ENCODE peak calls at places on chromosomes 6 and 20, in nine cellular contexts. One of them, this sample, is unnamed. For H3K4me1 and H3K9me3, the result is how much of the 10 kb centered on the place peaks cover.

GRCh38 chr6:166554316-166554715 is 32.2 kb downstream of the RAMACL start:
- DNase-seq in tibial nerve: no peak
- DNase-seq in esophagus squamous epithelium: no peak
- DNase-seq in hepatocyte: no peak
- DNase-seq in endodermal cell: peak
- DNase-seq in PC-3: no peak
- DNase-seq in ovary: no peak
- DNase-seq in gastrocnemius medialis: no peak
- DNase-seq in Panc1: no peak
- DNase-seq in this sample: no peak

GRCh38 chr6:132213732-132214131 is 187.5 kb downstream of the MOXD1 start:
- DNase-seq in tibial nerve: no peak
- DNase-seq in esophagus squamous epithelium: no peak
- DNase-seq in hepatocyte: no peak
- DNase-seq in endodermal cell: no peak
- DNase-seq in PC-3: no peak
- DNase-seq in ovary: no peak
- DNase-seq in gastrocnemius medialis: no peak
- DNase-seq in Panc1: no peak
- DNase-seq in this sample: no peak

GRCh38 chr6:133895573-133896343 is 6.8 kb downstream of the TCF21 start:
- DNase-seq in tibial nerve: no peak
- DNase-seq in esophagus squamous epithelium: no peak
- DNase-seq in hepatocyte: peak
- DNase-seq in endodermal cell: peak
- DNase-seq in PC-3: no peak
- DNase-seq in ovary: peak
- DNase-seq in gastrocnemius medialis: no peak
- DNase-seq in Panc1: no peak
- DNase-seq in this sample: no peak

GRCh38 chr6:132934496-132934895 is 120.1 kb downstream of the RPS12 start:
- DNase-seq in tibial nerve: no peak
- DNase-seq in esophagus squamous epithelium: no peak
- DNase-seq in hepatocyte: no peak
- DNase-seq in endodermal cell: no peak
- DNase-seq in PC-3: no peak
- DNase-seq in ovary: no peak
- DNase-seq in gastrocnemius medialis: no peak
- DNase-seq in Panc1: no peak
- DNase-seq in this sample: no peak

GRCh38 chr6:135985471-135985870 is 134.0 kb downstream of the PDE7B start:
- DNase-seq in tibial nerve: no peak
- DNase-seq in esophagus squamous epithelium: no peak
- DNase-seq in hepatocyte: no peak
- DNase-seq in endodermal cell: no peak
- DNase-seq in PC-3: no peak
- DNase-seq in ovary: no peak
- DNase-seq in gastrocnemius medialis: no peak
- DNase-seq in Panc1: no peak
- DNase-seq in this sample: no peak

GRCh38 chr6:161080263-161080970 is 88.8 kb downstream of the MAP3K4 start:
- DNase-seq in tibial nerve: no peak
- DNase-seq in esophagus squamous epithelium: no peak
- DNase-seq in hepatocyte: no peak
- DNase-seq in endodermal cell: no peak
- DNase-seq in PC-3: no peak
- DNase-seq in ovary: no peak
- DNase-seq in gastrocnemius medialis: no peak
- DNase-seq in Panc1: no peak
- DNase-seq in this sample: no peak

GRCh38 chr20:54555150-54555549 is 79.8 kb downstream of the DOK5 start:
- DNase-seq in tibial nerve: no peak
- DNase-seq in esophagus squamous epithelium: no peak
- DNase-seq in hepatocyte: no peak
- DNase-seq in endodermal cell: no peak
- DNase-seq in PC-3: no peak
- DNase-seq in ovary: no peak
- DNase-seq in gastrocnemius medialis: no peak
- DNase-seq in Panc1: no peak
- DNase-seq in this sample: no peak

GRCh38 chr20:50115591-50116367 is 2.8 kb upstream of the UBE2V1 start:
- DNase-seq in tibial nerve: peak
- DNase-seq in esophagus squamous epithelium: peak
- DNase-seq in hepatocyte: peak
- DNase-seq in endodermal cell: peak
- DNase-seq in PC-3: peak
- DNase-seq in ovary: peak
- DNase-seq in gastrocnemius medialis: peak
- DNase-seq in Panc1: peak
- DNase-seq in this sample: peak

GRCh38 chr6:99613705-99614429 is 7.2 kb downstream of the PRDM13 start:
- DNase-seq in tibial nerve: no peak
- DNase-seq in esophagus squamous epithelium: no peak
- DNase-seq in hepatocyte: peak
- DNase-seq in endodermal cell: peak
- DNase-seq in PC-3: no peak
- DNase-seq in ovary: no peak
- DNase-seq in gastrocnemius medialis: no peak
- DNase-seq in Panc1: no peak
- DNase-seq in this sample: no peak

GRCh38 chr6:71481021-71481420 is 192.4 kb downstream of the OGFRL1 start:
- DNase-seq in tibial nerve: no peak
- DNase-seq in esophagus squamous epithelium: no peak
- DNase-seq in hepatocyte: no peak
- DNase-seq in endodermal cell: no peak
- DNase-seq in PC-3: no peak
- DNase-seq in ovary: no peak
- DNase-seq in gastrocnemius medialis: no peak
- DNase-seq in Panc1: no peak
- DNase-seq in this sample: no peak

GRCh38 chr6:152096863-152097496 is 289.5 kb downstream of the ESR1 start:
- DNase-seq in tibial nerve: no peak
- DNase-seq in esophagus squamous epithelium: no peak
- DNase-seq in hepatocyte: no peak
- DNase-seq in endodermal cell: no peak
- DNase-seq in PC-3: peak
- DNase-seq in ovary: no peak
- DNase-seq in gastrocnemius medialis: no peak
- DNase-seq in Panc1: no peak
- DNase-seq in this sample: no peak

GRCh38 chr6:65170273-65170672 is 536.8 kb downstream of the EYS start:
- DNase-seq in tibial nerve: no peak
- DNase-seq in esophagus squamous epithelium: no peak
- DNase-seq in hepatocyte: no peak
- DNase-seq in endodermal cell: no peak
- DNase-seq in PC-3: peak
- DNase-seq in ovary: no peak
- DNase-seq in gastrocnemius medialis: no peak
- DNase-seq in Panc1: no peak
- DNase-seq in this sample: no peak

GRCh38 chr6:129029778-129030177 is 146.8 kb downstream of the LAMA2 start:
- DNase-seq in tibial nerve: no peak
- DNase-seq in esophagus squamous epithelium: no peak
- DNase-seq in hepatocyte: no peak
- DNase-seq in endodermal cell: no peak
- DNase-seq in PC-3: no peak
- DNase-seq in ovary: no peak
- DNase-seq in gastrocnemius medialis: no peak
- DNase-seq in Panc1: no peak
- DNase-seq in this sample: no peak

GRCh38 chr6:69796081-69796626 is 656 bp downstream of the LMBRD1 start:
- DNase-seq in tibial nerve: peak
- DNase-seq in esophagus squamous epithelium: no peak
- DNase-seq in hepatocyte: peak
- DNase-seq in endodermal cell: peak
- DNase-seq in PC-3: peak
- DNase-seq in ovary: no peak
- DNase-seq in gastrocnemius medialis: peak
- DNase-seq in Panc1: no peak
- DNase-seq in this sample: peak

GRCh38 chr6:5323979-5324378 is 62.7 kb downstream of the FARS2 start:
- DNase-seq in tibial nerve: no peak
- DNase-seq in esophagus squamous epithelium: no peak
- DNase-seq in hepatocyte: no peak
- DNase-seq in endodermal cell: no peak
- DNase-seq in PC-3: no peak
- DNase-seq in ovary: no peak
- DNase-seq in gastrocnemius medialis: no peak
- DNase-seq in Panc1: no peak
- DNase-seq in this sample: no peak

GRCh38 chr6:17907467-17908229 is 79.8 kb downstream of the KIF13A start:
- DNase-seq in tibial nerve: peak
- DNase-seq in esophagus squamous epithelium: peak
- DNase-seq in hepatocyte: peak
- DNase-seq in endodermal cell: no peak
- DNase-seq in PC-3: peak
- DNase-seq in ovary: no peak
- DNase-seq in gastrocnemius medialis: peak
- DNase-seq in Panc1: peak
- DNase-seq in this sample: peak

GRCh38 chr20:20465259-20465658 is 97.4 kb downstream of the INSM1 start:
- DNase-seq in tibial nerve: no peak
- DNase-seq in esophagus squamous epithelium: no peak
- DNase-seq in hepatocyte: no peak
- DNase-seq in endodermal cell: peak
- DNase-seq in PC-3: peak
- DNase-seq in ovary: no peak
- DNase-seq in gastrocnemius medialis: no peak
- DNase-seq in Panc1: no peak
- DNase-seq in this sample: no peak

GRCh38 chr6:100381111-100381510 is 83.6 kb downstream of the SIM1 start:
- DNase-seq in tibial nerve: no peak
- DNase-seq in esophagus squamous epithelium: no peak
- DNase-seq in hepatocyte: no peak
- DNase-seq in endodermal cell: no peak
- DNase-seq in PC-3: no peak
- DNase-seq in ovary: no peak
- DNase-seq in gastrocnemius medialis: no peak
- DNase-seq in Panc1: no peak
- DNase-seq in this sample: no peak

GRCh38 chr6:144153971-144154370 is 3.7 kb downstream of the STX11 start:
- DNase-seq in tibial nerve: no peak
- DNase-seq in esophagus squamous epithelium: no peak
- DNase-seq in hepatocyte: no peak
- DNase-seq in endodermal cell: no peak
- DNase-seq in PC-3: no peak
- DNase-seq in ovary: no peak
- DNase-seq in gastrocnemius medialis: no peak
- DNase-seq in Panc1: no peak
- DNase-seq in this sample: no peak
- H3K4me1 ChIP-seq in tibial nerve: under half
- H3K4me1 ChIP-seq in esophagus squamous epithelium: under half
- H3K4me1 ChIP-seq in hepatocyte: under half
- H3K4me1 ChIP-seq in endodermal cell: under half
- H3K4me1 ChIP-seq in PC-3: under half
- H3K4me1 ChIP-seq in ovary: under half
- H3K4me1 ChIP-seq in gastrocnemius medialis: under half
- H3K4me1 ChIP-seq in Panc1: under half
- H3K4me1 ChIP-seq in this sample: under half

GRCh38 chr6:140744648-140745320 is 1370.3 kb upstream of the CITED2 start:
- DNase-seq in tibial nerve: no peak
- DNase-seq in esophagus squamous epithelium: no peak
- DNase-seq in hepatocyte: no peak
- DNase-seq in endodermal cell: no peak
- DNase-seq in PC-3: peak
- DNase-seq in ovary: no peak
- DNase-seq in gastrocnemius medialis: no peak
- DNase-seq in Panc1: no peak
- DNase-seq in this sample: no peak
- H3K9me3 ChIP-seq in tibial nerve: under half
- H3K9me3 ChIP-seq in esophagus squamous epithelium: under half
- H3K9me3 ChIP-seq in hepatocyte: under half
- H3K9me3 ChIP-seq in endodermal cell: under half
- H3K9me3 ChIP-seq in PC-3: under half
- H3K9me3 ChIP-seq in ovary: under half
- H3K9me3 ChIP-seq in gastrocnemius medialis: under half
- H3K9me3 ChIP-seq in Panc1: under half
- H3K9me3 ChIP-seq in this sample: under half

DNA sequence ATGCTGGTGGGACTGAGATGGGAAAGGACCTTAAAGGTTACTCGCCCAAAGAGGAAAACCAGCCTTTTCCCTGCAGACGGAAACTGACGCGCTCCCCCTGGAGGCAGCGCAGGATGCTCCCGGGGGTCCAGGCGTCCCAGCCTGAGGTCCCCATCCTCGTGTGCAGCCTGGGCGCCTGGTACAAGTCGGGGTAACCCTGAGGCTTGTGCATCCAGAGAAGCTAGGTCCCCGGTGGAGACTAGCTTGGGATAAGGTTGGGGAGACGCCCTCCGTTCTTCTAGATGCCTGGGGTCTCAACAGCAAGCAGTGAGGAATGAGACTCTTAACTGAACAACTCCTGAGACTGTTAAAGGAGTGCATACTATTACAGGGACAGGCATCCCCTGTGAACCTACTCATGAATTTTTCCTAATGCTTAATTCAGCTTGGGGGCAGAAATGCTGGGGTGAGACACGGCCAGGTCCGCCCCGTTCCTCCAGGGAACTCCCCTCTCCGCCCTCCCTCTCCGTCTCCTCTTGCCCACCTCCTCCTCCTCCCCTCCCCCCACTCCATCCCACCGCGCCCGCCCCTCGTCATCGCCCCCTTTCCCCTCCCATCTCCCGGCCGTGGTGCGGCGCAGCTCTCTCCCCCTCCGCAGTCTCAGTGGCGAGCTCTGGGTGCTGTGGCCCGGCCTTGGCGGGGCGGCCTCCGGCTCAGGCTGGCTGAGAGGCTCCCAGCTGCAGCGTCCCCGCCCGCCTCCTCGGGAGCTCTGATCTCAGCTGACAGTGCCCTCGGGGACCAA is at the start of gene PRSS35:
- DNase-seq in tibial nerve: no peak
- DNase-seq in esophagus squamous epithelium: no peak
- DNase-seq in hepatocyte: peak
- DNase-seq in endodermal cell: peak
- DNase-seq in PC-3: peak
- DNase-seq in ovary: peak
- DNase-seq in gastrocnemius medialis: no peak
- DNase-seq in Panc1: no peak
- DNase-seq in this sample: peak
- TF ChIP-seq CTCF in tibial nerve: peak
- TF ChIP-seq CTCF in esophagus squamous epithelium: peak
- TF ChIP-seq CTCF in hepatocyte: peak
- TF ChIP-seq CTCF in endodermal cell: peak
- TF ChIP-seq CTCF in PC-3: no peak
- TF ChIP-seq CTCF in ovary: no peak
- TF ChIP-seq CTCF in gastrocnemius medialis: peak
- TF ChIP-seq CTCF in Panc1: peak
- TF ChIP-seq CTCF in this sample: peak

DNA sequence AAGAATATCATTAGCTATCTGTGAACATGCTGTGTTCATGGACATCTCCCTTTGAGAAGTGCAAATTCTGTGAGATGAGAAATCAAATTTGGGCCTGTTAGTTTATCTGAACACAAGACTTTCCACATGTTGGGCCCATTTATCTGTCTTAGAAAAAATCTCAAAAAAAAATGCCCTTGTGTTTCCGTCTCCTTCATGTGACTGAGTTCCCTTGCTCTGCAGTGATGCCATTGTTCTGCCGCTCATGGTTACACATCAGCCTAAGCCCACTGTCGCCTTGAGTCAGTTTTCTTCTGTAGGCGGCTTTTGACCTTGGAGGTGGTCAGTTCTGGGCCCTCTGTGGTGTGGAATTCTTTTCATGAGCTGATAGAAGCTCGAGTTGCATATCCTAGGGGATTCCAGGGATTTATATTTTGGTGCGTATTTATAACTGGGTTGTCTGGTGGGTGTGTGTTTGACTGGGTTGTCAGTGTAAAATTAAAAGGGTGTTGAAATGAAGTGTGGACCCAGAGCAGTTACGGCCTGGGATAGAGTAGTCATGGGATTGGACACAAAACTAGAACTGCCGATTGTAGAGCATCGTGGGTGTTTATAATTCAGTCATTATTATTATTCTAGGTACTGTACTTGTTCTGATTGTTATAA is 156.7 kb downstream of the JARID2 start:
- DNase-seq in tibial nerve: no peak
- DNase-seq in esophagus squamous epithelium: no peak
- DNase-seq in hepatocyte: no peak
- DNase-seq in endodermal cell: no peak
- DNase-seq in PC-3: no peak
- DNase-seq in ovary: no peak
- DNase-seq in gastrocnemius medialis: no peak
- DNase-seq in Panc1: no peak
- DNase-seq in this sample: no peak
- H3K4me1 ChIP-seq in tibial nerve: under half
- H3K4me1 ChIP-seq in esophagus squamous epithelium: under half
- H3K4me1 ChIP-seq in hepatocyte: under half
- H3K4me1 ChIP-seq in endodermal cell: half or more
- H3K4me1 ChIP-seq in PC-3: under half
- H3K4me1 ChIP-seq in ovary: under half
- H3K4me1 ChIP-seq in gastrocnemius medialis: half or more
- H3K4me1 ChIP-seq in Panc1: under half
- H3K4me1 ChIP-seq in this sample: under half

This sample was measured in ascending aorta.